ENCODE peak calls at places on chromosomes 6 and 20, in seven cellular contexts. L, S, W, D, N, C and B are unnamed samples.

GRCh38 chr6:104956663-104957294 is at the start of gene LIN28B:
- DNase-seq in L (no peak), S (no peak), W (peak), D (no peak), N (no peak), C (no peak), B (no peak)

GRCh38 chr20:48702388-48703041 is 125.3 kb downstream of the PREX1 start:
- DNase-seq in L (no peak), S (no peak), W (no peak), D (no peak), N (no peak), C (no peak), B (no peak)

GRCh38 chr6:163897030-163897429 is 482.5 kb downstream of the QKI start:
- DNase-seq in L (no peak), S (peak), W (no peak), D (no peak), N (no peak), C (peak), B (peak)

GRCh38 chr6:28643017-28643740 is 117.5 kb downstream of the GPX5 start:
- DNase-seq in L (no peak), S (no peak), W (peak), D (no peak), N (no peak), C (peak), B (peak)

GRCh38 chr6:43268348-43268685 is 25.0 kb downstream of the TTBK1 start:
- DNase-seq in L (no peak), S (no peak), W (no peak), D (no peak), N (peak), C (no peak), B (no peak)

GRCh38 chr6:31666337-31666960 is 569 bp downstream of the CSNK2B start:
- DNase-seq in L (no peak), S (no peak), W (no peak), D (no peak), N (no peak), C (no peak), B (peak)

GRCh38 chr6:136437246-136437645 is 113.0 kb downstream of the MAP7 start:
- DNase-seq in L (no peak), S (no peak), W (no peak), D (no peak), N (no peak), C (no peak), B (no peak)

GRCh38 chr6:133977983-133978895 is 25.2 kb downstream of the TBPL1 start:
- DNase-seq in L (no peak), S (peak), W (no peak), D (no peak), N (no peak), C (peak), B (peak)

GRCh38 chr6:163148781-163149534 is 265.6 kb upstream of the QKI start:
- DNase-seq in L (no peak), S (no peak), W (no peak), D (no peak), N (no peak), C (no peak), B (no peak)

GRCh38 chr6:166005846-166006592 is 161.6 kb downstream of the TBXT start:
- DNase-seq in L (no peak), S (peak), W (no peak), D (no peak), N (peak), C (peak), B (peak)

GRCh38 chr6:23446394-23447001 is 679.5 kb upstream of the NRSN1 start:
- DNase-seq in L (no peak), S (peak), W (no peak), D (peak), N (no peak), C (peak), B (peak)

GRCh38 chr6:107491059-107491609 is 1.2 kb downstream of the SOBP start:
- DNase-seq in L (peak), S (no peak), W (peak), D (no peak), N (peak), C (peak), B (peak)

GRCh38 chr20:47379433-47380150 is 23.1 kb upstream of the ZMYND8 start:
- DNase-seq in L (no peak), S (no peak), W (no peak), D (no peak), N (no peak), C (peak), B (peak)

GRCh38 chr6:83403191-83403590 is 27.7 kb downstream of the ME1 start:
- DNase-seq in L (no peak), S (no peak), W (no peak), D (no peak), N (no peak), C (no peak), B (no peak)

GRCh38 chr6:127933852-127934840 is 33.3 kb upstream of the THEMIS start:
- DNase-seq in L (no peak), S (no peak), W (no peak), D (no peak), N (no peak), C (no peak), B (no peak)

GRCh38 chr20:1997483-1998192 is 3.8 kb upstream of the PDYN start:
- DNase-seq in L (no peak), S (no peak), W (no peak), D (no peak), N (no peak), C (no peak), B (no peak)

GRCh38 chr6:20997143-20997792 is 463.0 kb downstream of the CDKAL1 start:
- DNase-seq in L (no peak), S (no peak), W (no peak), D (no peak), N (no peak), C (peak), B (no peak)

GRCh38 chr20:47334022-47334551 is 22.4 kb downstream of the ZMYND8 start:
- DNase-seq in L (no peak), S (peak), W (peak), D (no peak), N (no peak), C (peak), B (peak)

GRCh38 chr6:160088069-160088773 is 33.4 kb upstream of the SLC22A1 start:
- DNase-seq in L (peak), S (peak), W (peak), D (no peak), N (peak), C (peak), B (peak)

GRCh38 chr6:111564482-111564945 is 41.2 kb downstream of the TRAF3IP2 start:
- DNase-seq in L (no peak), S (no peak), W (no peak), D (no peak), N (peak), C (peak), B (peak)

GRCh38 chr20:17024513-17025105 is 202.2 kb upstream of the PCSK2 start:
- DNase-seq in L (peak), S (peak), W (peak), D (no peak), N (no peak), C (peak), B (peak)